ENCODE peak calls at places on chromosomes 12 and 14, in nine cellular contexts. H is activated CD4-positive, alpha-beta T cell treated with anti-CD3 and anti-CD28 coated beads, Interleukin-2, amount 50 U/mL, for 1 hour; M is tibial nerve; W is stomach; E is GM04503; A is T-helper 2 cell; J is NCI-H446 treated with DMSO at 0.1 percent for 48 hours; O is EL; K is nucleus accumbens. C is an unnamed sample.

GRCh38 chr12:29943683-29944082 is 159.9 kb upstream of the TMTC1 start:
- DNase-seq in W (no peak), H (no peak), J (no peak), E (no peak), K (no peak), O (no peak), A (no peak), M (no peak), C (peak; percentile 4)

GRCh38 chr14:24056800-24057184 is 5.0 kb downstream of the CARMIL3 start:
- DNase-seq in E (no peak), M (no peak), O (no peak), W (no peak), H (no peak), J (peak; percentile 13), A (no peak), K (no peak), C (no peak)

GRCh38 chr12:116284401-116284800 is 6.9 kb upstream of the MED13L start:
- DNase-seq in E (no peak), O (no peak), H (no peak), M (no peak), W (no peak), A (no peak), J (no peak), K (no peak), C (no peak)

GRCh38 chr14:24382103-24382377 is 14.1 kb downstream of the NFATC4 start:
- DNase-seq in H (no peak), A (no peak), E (no peak), O (no peak), K (no peak), J (no peak), M (no peak), W (peak; percentile 8), C (no peak)

GRCh38 chr12:90816353-90817089 is 138.5 kb downstream of the CCER1 start:
- DNase-seq in H (no peak), M (no peak), J (no peak), W (no peak), E (no peak), K (no peak), O (peak; percentile 11), A (no peak), C (peak; percentile 91)

GRCh38 chr12:6965026-6965661 is 5.3 kb downstream of the PHB2 start:
- DNase-seq in M (peak; percentile 74), O (peak; percentile 78), W (peak; percentile 91), K (peak; percentile 83), E (no peak), A (peak; percentile 77), J (peak; percentile 43), H (peak; percentile 91), C (peak; percentile 80)

GRCh38 chr12:124007356-124007755 is 34.3 kb downstream of the ZNF664 start:
- DNase-seq in J (no peak), M (no peak), H (no peak), O (no peak), A (no peak), E (no peak), K (no peak), W (no peak), C (no peak)

GRCh38 chr12:42696424-42697149 is 107.0 kb upstream of the PRICKLE1 start:
- DNase-seq in M (peak; percentile 94), H (no peak), A (no peak), K (no peak), J (no peak), O (peak; percentile 31), E (no peak), W (peak; percentile 47), C (peak; percentile 60)

GRCh38 chr12:95976416-95976832 is 19.7 kb downstream of the HAL start:
- DNase-seq in E (no peak), H (no peak), A (no peak), W (no peak), O (peak; percentile 59), J (no peak), K (no peak), M (no peak), C (no peak)